ENCODE peak calls at places on chromosomes 16 and 17, in eight cellular contexts. H is K562, D is A549, M is H1, U is HCT116, G is SK-N-SH, Y is HepG2, P is IMR-90. W is an unnamed sample.

GRCh38 chr16:61654962-61655361 is 381.3 kb downstream of the CDH8 start:
- DNase-seq in H (no peak), D (no peak), M (no peak), U (no peak), G (no peak), Y (no peak), P (no peak), W (no peak)

GRCh38 chr16:29963021-29963743 is 1.3 kb downstream of the TMEM219 start:
- DNase-seq in H (no peak), D (no peak), M (no peak), U (no peak), G (no peak), Y (no peak), P (no peak), W (no peak)

GRCh38 chr16:66660422-66661209 is 35.9 kb downstream of the CMTM4 start:
- DNase-seq in H (peak), D (peak), M (no peak), U (no peak), G (peak), Y (peak), P (peak), W (no peak)

GRCh38 chr17:78172284-78173024 is 4.1 kb downstream of the SYNGR2 start:
- DNase-seq in H (no peak), D (peak), M (no peak), U (no peak), G (no peak), Y (no peak), P (peak), W (no peak)

GRCh38 chr17:15963670-15964110 is 18.8 kb downstream of the ADORA2B start:
- DNase-seq in H (no peak), D (peak), M (no peak), U (peak), G (no peak), Y (no peak), P (peak), W (no peak)

GRCh38 chr16:59886021-59886420 is 1151.9 kb upstream of the GOT2 start:
- DNase-seq in H (no peak), D (peak), M (no peak), U (no peak), G (no peak), Y (no peak), P (peak), W (no peak)

GRCh38 chr16:73000020-73000906 is 47.7 kb downstream of the ZFHX3 start:
- DNase-seq in H (no peak), D (no peak), M (no peak), U (no peak), G (no peak), Y (peak), P (no peak), W (no peak)

GRCh38 chr17:19533718-19534561 is at the start of gene SLC47A1:
- DNase-seq in H (no peak), D (peak), M (no peak), U (no peak), G (peak), Y (peak), P (no peak), W (no peak)

GRCh38 chr16:14338969-14339368 is 267.9 kb downstream of the MRTFB start:
- DNase-seq in H (no peak), D (no peak), M (no peak), U (no peak), G (no peak), Y (no peak), P (no peak), W (no peak)

DNA sequence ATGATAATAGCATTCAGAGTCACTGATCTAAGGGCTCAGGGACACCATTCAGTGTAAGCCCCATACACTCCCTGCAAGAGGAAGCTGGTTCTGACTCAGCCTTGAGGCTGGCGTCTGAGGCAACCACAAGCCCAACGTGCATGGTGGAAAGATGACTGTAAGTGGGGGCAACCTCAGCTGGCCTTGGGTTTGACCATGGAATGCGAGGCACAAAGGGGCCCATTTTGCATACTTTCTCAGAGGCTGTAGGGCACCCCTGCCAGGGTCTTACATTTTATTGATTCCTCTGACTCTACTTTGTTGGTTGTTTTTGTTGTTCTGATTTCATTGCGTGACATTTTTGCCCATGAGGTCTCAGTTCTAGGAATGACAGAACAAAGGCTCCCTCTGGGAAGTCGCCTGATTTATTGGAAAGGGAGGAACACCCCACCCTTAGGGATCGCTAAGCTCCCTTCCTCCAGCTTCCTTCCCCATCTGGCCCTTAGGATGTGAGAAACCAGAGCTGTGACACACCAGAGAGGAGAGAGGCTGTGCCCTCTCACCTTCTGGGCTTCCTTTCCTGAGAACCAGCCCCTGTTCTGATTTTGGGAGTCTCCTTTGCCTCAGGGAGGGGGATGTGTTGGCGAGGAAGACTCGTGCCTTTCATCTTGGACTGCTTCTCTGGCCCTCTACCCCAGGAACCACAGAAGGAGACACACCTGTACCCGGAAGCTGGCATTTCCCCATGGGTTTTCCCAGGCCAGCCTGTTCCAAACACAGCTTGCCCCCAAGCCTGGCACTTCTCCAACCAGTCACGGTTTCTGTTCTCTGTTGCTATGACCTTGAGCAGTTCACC is 5.6 kb upstream of the CIITA start:
- DNase-seq in H (no peak), D (no peak), M (no peak), U (peak), G (no peak), Y (peak), P (peak), W (peak)
- TF ChIP-seq RAD21 in H (no peak), D (no peak), M (no peak), U (no peak), G (no peak), Y (no peak), P (no peak), W (peak)

GRCh38 chr16:81650281-81650680 is 128.8 kb upstream of the PLCG2 start:
- DNase-seq in H (no peak), D (no peak), M (no peak), U (no peak), G (no peak), Y (no peak), P (no peak), W (no peak)

GRCh38 chr16:81651758-81652718 is 127.1 kb upstream of the PLCG2 start:
- DNase-seq in H (peak), D (no peak), M (no peak), U (no peak), G (no peak), Y (no peak), P (no peak), W (no peak)

GRCh38 chr16:81652798-81653505 is 126.1 kb upstream of the PLCG2 start:
- DNase-seq in H (no peak), D (no peak), M (no peak), U (no peak), G (no peak), Y (no peak), P (no peak), W (no peak)

GRCh38 chr16:81649561-81649960 is 129.5 kb upstream of the PLCG2 start:
- DNase-seq in H (no peak), D (no peak), M (no peak), U (no peak), G (no peak), Y (no peak), P (peak), W (no peak)

DNA sequence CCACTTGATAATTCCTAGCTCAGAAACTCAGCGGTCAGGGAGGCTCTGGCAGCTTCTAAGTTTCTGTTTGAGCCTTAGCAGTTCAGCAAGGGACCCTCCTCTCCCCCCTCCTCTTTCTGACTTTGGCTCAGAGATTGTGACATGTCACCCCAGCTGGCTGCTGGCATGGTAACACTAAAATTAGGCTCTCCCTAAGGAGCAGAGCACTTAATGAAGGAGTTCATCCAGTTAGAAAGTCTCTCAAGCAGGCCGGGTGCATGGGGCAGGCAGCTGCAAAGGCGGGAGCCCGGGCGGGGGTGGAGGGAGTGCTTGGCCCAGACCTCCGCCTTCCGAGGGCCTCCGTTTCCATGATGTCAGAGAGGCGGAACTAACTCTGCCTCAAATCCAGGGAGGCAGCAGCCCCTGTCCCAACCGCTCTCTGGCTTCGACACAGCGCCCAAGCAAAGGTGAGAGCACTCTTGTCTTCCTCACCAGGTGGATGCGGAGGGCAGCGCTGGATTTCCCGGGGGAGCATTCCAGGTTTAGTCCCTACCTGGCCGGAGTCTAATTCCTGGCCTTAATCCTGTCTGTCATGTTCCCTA is 128.0 kb upstream of the PLCG2 start:
- DNase-seq in H (peak), D (no peak), M (no peak), U (no peak), G (no peak), Y (no peak), P (no peak), W (no peak)
- TF ChIP-seq RAD21 in H (no peak), D (no peak), M (no peak), U (no peak), G (no peak), Y (no peak), P (no peak), W (no peak)

GRCh38 chr17:41772218-41772585 is 14.3 kb downstream of the JUP start:
- DNase-seq in H (no peak), D (no peak), M (no peak), U (no peak), G (no peak), Y (no peak), P (no peak), W (no peak)
- TF ChIP-seq RAD21 in H (no peak), D (no peak), M (no peak), U (no peak), G (no peak), Y (no peak), P (no peak), W (no peak)

GRCh38 chr17:31559647-31560501 is 168.4 kb downstream of the RAB11FIP4 start:
- DNase-seq in H (no peak), D (peak), M (no peak), U (no peak), G (no peak), Y (no peak), P (no peak), W (no peak)
- TF ChIP-seq RAD21 in H (no peak), D (no peak), M (no peak), U (no peak), G (no peak), Y (no peak), P (no peak), W (no peak)

GRCh38 chr17:74785096-74785980 is 9.2 kb upstream of the NAT9 start:
- DNase-seq in H (no peak), D (no peak), M (no peak), U (no peak), G (no peak), Y (no peak), P (no peak), W (no peak)

GRCh38 chr17:74782571-74782970 is 6.4 kb upstream of the NAT9 start:
- DNase-seq in H (no peak), D (no peak), M (no peak), U (no peak), G (no peak), Y (no peak), P (no peak), W (no peak)

GRCh38 chr17:74785981-74786360 is 9.8 kb upstream of the NAT9 start:
- DNase-seq in H (no peak), D (no peak), M (no peak), U (no peak), G (no peak), Y (no peak), P (no peak), W (no peak)

GRCh38 chr17:74790206-74791066 is 14.3 kb upstream of the NAT9 start:
- DNase-seq in H (no peak), D (no peak), M (no peak), U (no peak), G (no peak), Y (no peak), P (no peak), W (no peak)

DNA sequence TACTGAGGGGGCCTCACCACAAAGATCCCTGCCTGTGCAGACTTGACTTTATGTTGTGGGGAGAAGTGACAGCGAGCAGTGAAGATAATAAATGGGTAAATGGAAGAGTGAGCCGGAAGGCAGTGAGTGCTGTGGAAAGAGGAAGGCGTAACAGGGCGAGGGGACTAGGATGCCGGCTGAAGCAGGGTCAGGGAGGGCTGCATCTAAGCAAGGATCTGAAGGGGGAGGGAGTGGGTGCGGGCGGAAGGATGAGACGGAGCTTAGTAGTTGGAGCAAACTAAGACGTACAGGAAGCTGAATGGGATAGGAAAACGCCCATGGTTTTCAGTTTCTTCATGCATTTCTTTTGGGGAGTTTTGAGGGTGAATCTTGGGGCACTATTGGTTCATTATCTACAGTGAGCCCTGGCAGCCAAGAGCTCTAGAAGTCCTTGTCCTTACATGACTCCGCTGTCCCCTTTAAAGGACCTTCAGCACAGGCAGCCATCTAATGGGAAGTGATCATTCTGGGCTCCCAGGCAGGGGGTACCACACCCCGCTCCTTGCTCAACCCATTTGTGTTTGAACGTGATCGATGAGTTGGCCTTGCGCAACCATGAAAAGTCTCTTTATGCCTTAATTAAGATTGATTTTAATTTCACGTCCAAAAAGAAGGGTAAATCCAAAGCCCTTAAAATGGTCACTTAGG is 10.4 kb upstream of the NAT9 start:
- DNase-seq in H (no peak), D (no peak), M (no peak), U (no peak), G (no peak), Y (no peak), P (no peak), W (no peak)
- TF ChIP-seq RAD21 in H (no peak), D (no peak), M (no peak), U (no peak), G (no peak), Y (no peak), P (no peak), W (no peak)

GRCh38 chr16:49920397-49920796 is 64.5 kb upstream of the ZNF423 start:
- DNase-seq in H (no peak), D (no peak), M (no peak), U (no peak), G (no peak), Y (no peak), P (no peak), W (no peak)

GRCh38 chr16:49923411-49923810 is 67.5 kb upstream of the ZNF423 start:
- DNase-seq in H (no peak), D (no peak), M (no peak), U (no peak), G (no peak), Y (no peak), P (no peak), W (no peak)

GRCh38 chr16:49919327-49919726 is 63.4 kb upstream of the ZNF423 start:
- DNase-seq in H (no peak), D (no peak), M (no peak), U (no peak), G (no peak), Y (no peak), P (no peak), W (no peak)

GRCh38 chr16:49921791-49922456 is 66.0 kb upstream of the ZNF423 start:
- DNase-seq in H (peak), D (peak), M (peak), U (peak), G (peak), Y (peak), P (peak), W (no peak)

GRCh38 chr16:49921106-49921505 is 65.2 kb upstream of the ZNF423 start:
- DNase-seq in H (no peak), D (no peak), M (no peak), U (no peak), G (no peak), Y (no peak), P (no peak), W (no peak)
- TF ChIP-seq RAD21 in H (no peak), D (no peak), M (no peak), U (no peak), G (no peak), Y (no peak), P (no peak), W (no peak)

GRCh38 chr17:17078832-17079231 is 36.6 kb downstream of the MPRIP start:
- DNase-seq in H (no peak), D (no peak), M (no peak), U (no peak), G (no peak), Y (no peak), P (no peak), W (no peak)

GRCh38 chr17:17080181-17080631 is 37.9 kb downstream of the MPRIP start:
- DNase-seq in H (no peak), D (no peak), M (no peak), U (no peak), G (no peak), Y (no peak), P (no peak), W (no peak)

GRCh38 chr17:17080781-17081180 is 38.5 kb downstream of the MPRIP start:
- DNase-seq in H (no peak), D (no peak), M (no peak), U (no peak), G (no peak), Y (no peak), P (no peak), W (no peak)

GRCh38 chr17:17079336-17079735 is 37.1 kb downstream of the MPRIP start:
- DNase-seq in H (peak), D (no peak), M (no peak), U (no peak), G (no peak), Y (no peak), P (no peak), W (no peak)

GRCh38 chr17:17079761-17080160 is 37.5 kb downstream of the MPRIP start:
- DNase-seq in H (no peak), D (no peak), M (no peak), U (no peak), G (no peak), Y (no peak), P (no peak), W (no peak)
- TF ChIP-seq RAD21 in H (no peak), D (no peak), M (no peak), U (no peak), G (no peak), Y (no peak), P (no peak), W (no peak)

GRCh38 chr17:4215882-4216411 is 47.8 kb downstream of the ANKFY1 start:
- DNase-seq in H (no peak), D (no peak), M (no peak), U (no peak), G (peak), Y (no peak), P (no peak), W (no peak)
- TF ChIP-seq RAD21 in H (no peak), D (no peak), M (no peak), U (no peak), G (no peak), Y (no peak), P (no peak), W (no peak)